ENCODE peak calls at places on chromosomes 12 and 14, in four cellular contexts. O is stomach, G is sigmoid colon, D is A549. X is an unnamed sample.

GRCh38 chr12:54749191-54749818 is 101.1 kb upstream of the DCD start:
- DNase-seq in O (no peak), G (no peak), D (peak), X (no peak)

GRCh38 chr12:115897718-115898117 is 379.8 kb downstream of the MED13L start:
- DNase-seq in G (no peak), D (no peak), O (no peak), X (no peak)

GRCh38 chr12:114841557-114842251 is 157.7 kb upstream of the TBX3 start:
- DNase-seq in G (no peak), D (no peak), O (no peak), X (no peak)

GRCh38 chr12:53530056-53530455 is 22.8 kb upstream of the NPFF start:
- DNase-seq in D (no peak), G (no peak), O (no peak), X (no peak)

GRCh38 chr14:92033433-92033832 is 6.4 kb downstream of the TRIP11 start:
- DNase-seq in D (no peak), G (no peak), O (no peak), X (no peak)

GRCh38 chr12:30013051-30013450 is 229.3 kb upstream of the TMTC1 start:
- DNase-seq in O (no peak), G (no peak), D (no peak), X (no peak)

GRCh38 chr12:54010053-54010971 is 1.5 kb downstream of the HOXC8 start:
- DNase-seq in G (no peak), D (no peak), O (no peak), X (no peak)

GRCh38 chr12:104546575-104546974 is 89.8 kb downstream of the CHST11 start:
- DNase-seq in G (no peak), D (no peak), O (no peak), X (no peak)

GRCh38 chr12:27015730-27016076 is 1.5 kb upstream of the TM7SF3 start:
- DNase-seq in G (no peak), O (no peak), D (peak), X (no peak)

GRCh38 chr14:64060648-64061096 is 207.9 kb downstream of the SYNE2 start:
- DNase-seq in D (peak), O (no peak), G (no peak), X (no peak)

GRCh38 chr14:103646189-103646588 is 17.2 kb downstream of the KLC1 start:
- DNase-seq in G (no peak), D (no peak), O (no peak), X (no peak)

GRCh38 chr12:53200458-53201169 is 6.4 kb downstream of the ITGB7 start:
- DNase-seq in O (no peak), D (no peak), G (peak), X (no peak)

GRCh38 chr12:19683178-19683927 is 244.1 kb downstream of the AEBP2 start:
- DNase-seq in D (peak), O (no peak), G (no peak), X (no peak)

GRCh38 chr12:60201891-60202290 is 606.1 kb downstream of the SLC16A7 start:
- DNase-seq in G (no peak), O (no peak), D (no peak), X (no peak)

GRCh38 chr14:21498540-21499526 is 12.3 kb downstream of the METTL3 start:
- DNase-seq in G (no peak), D (peak), O (no peak), X (no peak)

GRCh38 chr12:54352022-54352531 is 12.2 kb downstream of the GPR84 start:
- DNase-seq in D (no peak), G (peak), O (peak), X (no peak)

GRCh38 chr12:58413794-58414193 is 472.4 kb downstream of the ATP23 start:
- DNase-seq in G (no peak), O (no peak), D (peak), X (no peak)

GRCh38 chr12:95774311-95775045 is 16.1 kb downstream of the NTN4 start:
- DNase-seq in O (no peak), D (no peak), G (no peak), X (no peak)

DNA sequence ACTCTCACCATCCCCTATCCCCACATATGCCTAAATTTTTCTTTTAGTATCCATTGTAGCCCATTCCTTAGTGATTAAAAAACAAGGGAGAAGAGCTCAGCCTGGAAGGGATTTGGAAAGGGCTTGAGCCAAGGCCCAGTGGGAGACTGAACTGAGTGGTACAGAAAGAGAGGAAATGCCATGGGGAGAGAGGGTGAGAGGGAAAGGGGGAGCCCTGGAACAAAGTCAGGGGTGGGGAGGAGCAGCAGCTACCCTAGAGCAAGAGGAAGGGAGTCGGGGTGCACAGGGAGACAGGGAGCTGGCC is 2.6 kb upstream of the ATN1 start:
- DNase-seq in O (no peak), D (no peak), G (no peak), X (no peak)
- TF ChIP-seq EP300 in O (no peak), D (no peak), G (no peak), X (no peak)

GRCh38 chr14:59197695-59198262 is 9.3 kb downstream of the DAAM1 start:
- DNase-seq in D (no peak), G (no peak), O (no peak), X (no peak)

GRCh38 chr14:59202031-59202430 is 13.6 kb downstream of the DAAM1 start:
- DNase-seq in O (no peak), G (no peak), D (no peak), X (no peak)

GRCh38 chr14:59199614-59200013 is 11.1 kb downstream of the DAAM1 start:
- DNase-seq in O (no peak), D (no peak), G (no peak), X (no peak)

GRCh38 chr14:59199205-59199604 is 10.7 kb downstream of the DAAM1 start:
- DNase-seq in G (no peak), D (no peak), O (no peak), X (no peak)

GRCh38 chr14:59200214-59200613 is 11.7 kb downstream of the DAAM1 start:
- DNase-seq in G (no peak), D (no peak), O (no peak), X (no peak)
- TF ChIP-seq EP300 in G (no peak), D (no peak), O (no peak), X (no peak)

GRCh38 chr12:32344047-32344446 is 55.3 kb upstream of the FGD4 start:
- DNase-seq in D (peak), G (no peak), O (no peak), X (no peak)
- TF ChIP-seq EP300 in D (no peak), G (no peak), O (no peak), X (no peak)

GRCh38 chr12:41515953-41516352 is 327.8 kb downstream of the PDZRN4 start:
- DNase-seq in O (no peak), D (no peak), G (no peak), X (no peak)

GRCh38 chr12:41527529-41528116 is 339.5 kb downstream of the PDZRN4 start:
- DNase-seq in D (no peak), G (no peak), O (no peak), X (no peak)

DNA sequence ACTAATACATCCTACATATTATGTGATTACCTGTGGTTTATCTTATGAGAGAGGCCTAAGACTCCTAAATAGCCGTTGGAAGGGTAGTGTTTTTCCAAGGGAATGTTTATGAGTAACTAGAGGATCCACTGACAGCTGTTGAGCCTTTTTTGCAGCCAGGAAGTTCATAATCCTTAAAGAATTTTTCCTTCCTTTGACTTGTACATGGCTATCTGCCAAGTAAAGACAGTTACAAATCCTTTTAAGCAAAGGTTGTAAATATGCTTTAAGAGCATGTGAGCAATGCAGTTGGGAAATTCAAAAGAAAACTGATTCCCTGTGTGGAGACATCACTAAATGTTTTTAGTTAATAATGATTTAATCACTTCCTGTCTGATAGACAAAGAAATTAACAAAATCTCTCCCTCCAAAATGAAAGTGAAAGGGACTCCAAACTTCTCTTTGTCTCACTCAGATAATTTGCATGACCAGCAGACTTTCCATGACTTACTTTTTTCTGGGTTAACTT is 333.8 kb downstream of the PDZRN4 start:
- DNase-seq in D (peak), O (no peak), G (no peak), X (no peak)
- TF ChIP-seq EP300 in D (no peak), O (no peak), G (no peak), X (no peak)

GRCh38 chr12:50595667-50596066 is 90.9 kb downstream of the DIP2B start:
- DNase-seq in G (no peak), D (no peak), O (no peak), X (no peak)
- TF ChIP-seq EP300 in G (no peak), D (no peak), O (no peak), X (no peak)

DNA sequence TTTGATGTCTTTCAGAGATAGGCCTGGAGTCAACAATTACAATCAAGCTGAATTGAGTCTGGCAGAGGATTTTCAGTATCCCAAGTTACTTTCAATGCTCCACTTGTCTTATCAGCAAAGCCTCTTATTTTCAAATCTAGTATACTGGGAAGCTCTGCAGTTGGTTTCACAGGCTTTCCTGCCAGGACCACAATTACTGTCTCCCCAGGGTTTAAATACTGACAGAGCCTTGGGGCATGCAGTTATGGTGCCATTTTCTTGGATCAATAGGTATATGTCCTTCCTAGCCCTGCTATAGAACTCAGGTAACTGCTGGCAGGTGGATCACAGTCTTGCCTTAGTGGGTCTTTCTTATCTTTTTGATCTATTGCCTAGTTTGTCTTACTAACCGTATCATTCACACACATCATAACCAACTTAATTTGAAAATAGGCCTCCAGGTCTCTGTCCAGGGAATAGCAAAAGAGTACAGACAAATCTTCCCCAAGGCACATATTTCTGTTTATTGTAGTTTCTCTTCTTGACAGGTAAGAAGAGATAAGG is 22.4 kb upstream of the RNU6-8 start:
- DNase-seq in O (no peak), G (no peak), D (no peak), X (no peak)
- TF ChIP-seq EP300 in O (no peak), G (no peak), D (no peak), X (no peak)

X was measured in suprapubic skin.